ENCODE peak calls at places on chromosomes 12 and 14, in four cellular contexts. One of them, this sample, is unnamed.
A peak's percentile ranks its signal among the peaks of the same experiment; 100 is the strongest.

GRCh38 chr14:38554046-38554445 is 298.2 kb upstream of the CLEC14A start:
- DNase-seq in cardiac muscle cell: no peak
- DNase-seq in fibroblast of lung: peak; percentile 26
- DNase-seq in effector memory CD4-positive, alpha-beta T cell: no peak
- DNase-seq in this sample: no peak

GRCh38 chr12:12985817-12986408 is 14.2 kb downstream of the HEBP1 start:
- DNase-seq in cardiac muscle cell: peak; percentile 38
- DNase-seq in fibroblast of lung: peak; percentile 15
- DNase-seq in effector memory CD4-positive, alpha-beta T cell: no peak
- DNase-seq in this sample: no peak

GRCh38 chr12:401235-402126 is at the start of gene CCDC77:
- DNase-seq in cardiac muscle cell: peak; percentile 94
- DNase-seq in fibroblast of lung: peak; percentile 86
- DNase-seq in effector memory CD4-positive, alpha-beta T cell: peak; percentile 86
- DNase-seq in this sample: peak; percentile 88

GRCh38 chr12:107415834-107416233 is 269.8 kb upstream of the PWP1 start:
- DNase-seq in cardiac muscle cell: no peak
- DNase-seq in fibroblast of lung: peak; percentile 95
- DNase-seq in effector memory CD4-positive, alpha-beta T cell: no peak
- DNase-seq in this sample: no peak

GRCh38 chr12:82803201-82803600 is 116.5 kb downstream of the TMTC2 start:
- DNase-seq in cardiac muscle cell: no peak
- DNase-seq in fibroblast of lung: no peak
- DNase-seq in effector memory CD4-positive, alpha-beta T cell: no peak
- DNase-seq in this sample: no peak

GRCh38 chr12:44847888-44848770 is 28.0 kb downstream of the NELL2 start:
- DNase-seq in cardiac muscle cell: no peak
- DNase-seq in fibroblast of lung: no peak
- DNase-seq in effector memory CD4-positive, alpha-beta T cell: peak; percentile 47
- DNase-seq in this sample: peak; percentile 86

GRCh38 chr14:74595006-74595735 is 16.9 kb downstream of the LTBP2 start:
- DNase-seq in cardiac muscle cell: peak; percentile 86
- DNase-seq in fibroblast of lung: peak; percentile 84
- DNase-seq in effector memory CD4-positive, alpha-beta T cell: no peak
- DNase-seq in this sample: no peak

GRCh38 chr14:75280831-75281690 is 2.4 kb downstream of the FOS start:
- DNase-seq in cardiac muscle cell: peak; percentile 70
- DNase-seq in fibroblast of lung: peak; percentile 13
- DNase-seq in effector memory CD4-positive, alpha-beta T cell: peak; percentile 56
- DNase-seq in this sample: peak; percentile 39

GRCh38 chr14:93045211-93045674 is 70.5 kb downstream of the ITPK1 start:
- DNase-seq in cardiac muscle cell: no peak
- DNase-seq in fibroblast of lung: peak; percentile 13
- DNase-seq in effector memory CD4-positive, alpha-beta T cell: no peak
- DNase-seq in this sample: no peak

GRCh38 chr14:55691659-55692058 is 111.7 kb downstream of the KTN1 start:
- DNase-seq in cardiac muscle cell: no peak
- DNase-seq in fibroblast of lung: no peak
- DNase-seq in effector memory CD4-positive, alpha-beta T cell: no peak
- DNase-seq in this sample: no peak

GRCh38 chr14:75335588-75335987 is 57.0 kb downstream of the FOS start:
- DNase-seq in cardiac muscle cell: no peak
- DNase-seq in fibroblast of lung: no peak
- DNase-seq in effector memory CD4-positive, alpha-beta T cell: no peak
- DNase-seq in this sample: no peak

GRCh38 chr12:103538397-103538796 is 42.6 kb upstream of the C12orf42 start:
- DNase-seq in cardiac muscle cell: no peak
- DNase-seq in fibroblast of lung: no peak
- DNase-seq in effector memory CD4-positive, alpha-beta T cell: no peak
- DNase-seq in this sample: no peak

GRCh38 chr12:117169548-117169947 is 20.7 kb downstream of the FBXO21 start:
- DNase-seq in cardiac muscle cell: no peak
- DNase-seq in fibroblast of lung: no peak
- DNase-seq in effector memory CD4-positive, alpha-beta T cell: no peak
- DNase-seq in this sample: no peak

GRCh38 chr12:117172168-117172567 is 18.1 kb downstream of the FBXO21 start:
- DNase-seq in cardiac muscle cell: no peak
- DNase-seq in fibroblast of lung: no peak
- DNase-seq in effector memory CD4-positive, alpha-beta T cell: no peak
- DNase-seq in this sample: no peak

GRCh38 chr12:117167769-117168168 is 22.5 kb downstream of the FBXO21 start:
- DNase-seq in cardiac muscle cell: no peak
- DNase-seq in fibroblast of lung: no peak
- DNase-seq in effector memory CD4-positive, alpha-beta T cell: no peak
- DNase-seq in this sample: no peak

GRCh38 chr12:117168976-117169375 is 21.3 kb downstream of the FBXO21 start:
- DNase-seq in cardiac muscle cell: no peak
- DNase-seq in fibroblast of lung: no peak
- DNase-seq in effector memory CD4-positive, alpha-beta T cell: no peak
- DNase-seq in this sample: no peak

DNA sequence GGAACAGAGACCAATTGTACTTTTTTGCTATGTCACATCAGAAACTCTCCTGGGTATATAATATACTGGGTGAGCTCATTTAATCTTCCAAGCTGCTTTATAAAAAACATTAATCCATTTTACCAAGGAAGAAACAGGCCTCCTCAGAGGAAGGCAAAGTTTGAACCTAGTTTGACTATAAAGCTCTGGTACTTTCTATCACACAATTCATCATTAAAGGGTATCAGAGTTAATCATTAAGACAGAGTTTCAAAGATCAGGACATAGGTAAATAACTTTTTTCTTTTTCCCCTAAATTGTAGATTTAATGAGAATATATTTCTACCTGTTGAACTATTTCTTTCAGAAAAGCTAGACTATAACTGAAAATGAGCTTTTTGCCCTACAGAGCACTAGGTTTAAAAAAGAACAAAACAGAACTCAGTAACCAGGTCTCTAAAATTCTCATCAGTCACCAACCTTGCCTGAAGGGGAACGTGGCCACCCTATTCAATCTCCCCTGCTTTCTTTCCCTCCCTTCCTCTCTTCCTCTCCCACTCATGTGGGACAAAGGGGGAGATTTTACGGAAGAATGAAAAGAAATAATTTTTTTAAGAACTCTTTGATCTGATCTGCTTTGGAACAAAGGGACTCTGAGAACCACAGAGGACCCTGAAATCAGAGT is 18.6 kb downstream of the FBXO21 start:
- DNase-seq in cardiac muscle cell: no peak
- DNase-seq in fibroblast of lung: no peak
- DNase-seq in effector memory CD4-positive, alpha-beta T cell: no peak
- DNase-seq in this sample: no peak
- H3K36me3 ChIP-seq in cardiac muscle cell: peaks cover 80% of the 10 kb centered on the region
- H3K36me3 ChIP-seq in fibroblast of lung: peaks cover 14% of the 10 kb centered on the region
- H3K36me3 ChIP-seq in effector memory CD4-positive, alpha-beta T cell: peaks cover 83% of the 10 kb centered on the region
- H3K36me3 ChIP-seq in this sample: peaks cover 94% of the 10 kb centered on the region

GRCh38 chr12:104956870-104957301 is 1.2 kb downstream of the SLC41A2 start:
- DNase-seq in cardiac muscle cell: peak; percentile 66
- DNase-seq in fibroblast of lung: no peak
- DNase-seq in effector memory CD4-positive, alpha-beta T cell: no peak
- DNase-seq in this sample: no peak
- H3K4me3 ChIP-seq in cardiac muscle cell: no peak overlapping the region
- H3K4me3 ChIP-seq in fibroblast of lung: peak overlapping the region; percentile 82
- H3K4me3 ChIP-seq in effector memory CD4-positive, alpha-beta T cell: no peak overlapping the region
- H3K4me3 ChIP-seq in this sample: peak overlapping the region; percentile 62

GRCh38 chr14:58730793-58731464 is 93.2 kb downstream of the DACT1 start:
- DNase-seq in cardiac muscle cell: peak; percentile 26
- DNase-seq in fibroblast of lung: peak; percentile 64
- DNase-seq in effector memory CD4-positive, alpha-beta T cell: no peak
- DNase-seq in this sample: no peak
- H3K27ac ChIP-seq in cardiac muscle cell: no peak overlapping the region
- H3K27ac ChIP-seq in fibroblast of lung: peak overlapping the region; percentile 42
- H3K27ac ChIP-seq in effector memory CD4-positive, alpha-beta T cell: no peak overlapping the region
- H3K27ac ChIP-seq in this sample: no peak overlapping the region

GRCh38 chr14:104714681-104715080 is 9.3 kb upstream of the ADSS1 start:
- DNase-seq in cardiac muscle cell: no peak
- DNase-seq in fibroblast of lung: no peak
- DNase-seq in effector memory CD4-positive, alpha-beta T cell: no peak
- DNase-seq in this sample: no peak
- H3K36me3 ChIP-seq in cardiac muscle cell: peaks cover 3% of the 10 kb centered on the region
- H3K36me3 ChIP-seq in fibroblast of lung: peaks cover 63% of the 10 kb centered on the region
- H3K36me3 ChIP-seq in effector memory CD4-positive, alpha-beta T cell: peaks cover 59% of the 10 kb centered on the region
- H3K36me3 ChIP-seq in this sample: peaks cover 24% of the 10 kb centered on the region

DNA sequence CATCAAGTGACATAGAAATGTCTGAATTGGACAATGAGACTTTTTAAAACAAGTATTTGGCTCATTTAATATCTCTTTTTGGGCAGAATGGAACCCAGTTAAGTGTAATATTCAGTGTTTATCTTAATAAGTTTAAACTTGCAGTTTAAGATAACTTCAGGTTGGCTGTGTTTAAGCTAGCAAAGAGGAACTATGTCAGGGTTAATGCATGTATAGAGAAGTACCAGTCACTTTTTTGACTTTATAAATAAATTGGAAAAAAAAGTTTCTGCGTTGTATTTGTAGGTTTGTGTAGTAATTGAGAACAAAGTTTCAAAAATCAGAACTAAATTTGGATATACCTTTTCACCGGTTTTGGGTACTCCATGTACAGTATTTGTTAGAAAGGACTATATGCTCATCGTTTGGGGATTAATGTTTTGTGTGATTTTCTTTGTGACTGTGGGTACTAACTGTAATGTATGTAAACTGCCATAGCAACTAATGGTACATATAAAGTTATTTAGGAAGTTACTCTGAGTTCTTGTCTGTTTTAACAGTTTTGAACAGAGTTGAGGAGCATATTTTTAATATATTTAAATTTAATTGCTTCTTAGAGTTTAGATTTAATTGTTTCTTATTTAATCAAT is 4.5 kb downstream of the HMGA2 start:
- DNase-seq in cardiac muscle cell: peak; percentile 21
- DNase-seq in fibroblast of lung: no peak
- DNase-seq in effector memory CD4-positive, alpha-beta T cell: no peak
- DNase-seq in this sample: no peak
- H3K4me3 ChIP-seq in cardiac muscle cell: no peak overlapping the region
- H3K4me3 ChIP-seq in fibroblast of lung: peak overlapping the region; percentile 80
- H3K4me3 ChIP-seq in effector memory CD4-positive, alpha-beta T cell: no peak overlapping the region
- H3K4me3 ChIP-seq in this sample: no peak overlapping the region

GRCh38 chr12:57725851-57726150 is 12.7 kb downstream of the AGAP2 start:
- DNase-seq in cardiac muscle cell: no peak
- DNase-seq in fibroblast of lung: no peak
- DNase-seq in effector memory CD4-positive, alpha-beta T cell: no peak
- DNase-seq in this sample: no peak

GRCh38 chr12:57722716-57723629 is 15.6 kb downstream of the AGAP2 start:
- DNase-seq in cardiac muscle cell: no peak
- DNase-seq in fibroblast of lung: no peak
- DNase-seq in effector memory CD4-positive, alpha-beta T cell: no peak
- DNase-seq in this sample: no peak

GRCh38 chr12:57724936-57725740 is 13.4 kb downstream of the AGAP2 start:
- DNase-seq in cardiac muscle cell: no peak
- DNase-seq in fibroblast of lung: no peak
- DNase-seq in effector memory CD4-positive, alpha-beta T cell: no peak
- DNase-seq in this sample: no peak

GRCh38 chr12:57724003-57724935 is 14.3 kb downstream of the AGAP2 start:
- DNase-seq in cardiac muscle cell: no peak
- DNase-seq in fibroblast of lung: no peak
- DNase-seq in effector memory CD4-positive, alpha-beta T cell: no peak
- DNase-seq in this sample: no peak

DNA sequence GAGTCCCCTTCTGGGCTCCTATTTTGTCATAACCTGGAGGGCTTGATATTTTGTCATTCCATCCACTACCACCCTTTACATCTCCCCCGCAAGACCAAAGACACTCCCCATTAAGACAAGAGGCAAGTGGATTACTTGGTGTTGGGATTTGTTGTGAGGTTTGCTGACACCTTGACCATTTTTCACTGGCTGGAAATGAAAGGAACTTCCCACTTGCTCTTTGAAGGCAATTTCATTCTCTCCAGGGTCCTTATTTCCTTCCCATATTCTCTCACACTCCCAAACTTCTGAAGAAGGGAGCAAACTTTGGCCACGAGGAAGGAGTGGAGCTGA is 14.9 kb downstream of the AGAP2 start:
- DNase-seq in cardiac muscle cell: no peak
- DNase-seq in fibroblast of lung: no peak
- DNase-seq in effector memory CD4-positive, alpha-beta T cell: no peak
- DNase-seq in this sample: no peak
- H3K27ac ChIP-seq in cardiac muscle cell: no peak overlapping the region
- H3K27ac ChIP-seq in fibroblast of lung: no peak overlapping the region
- H3K27ac ChIP-seq in effector memory CD4-positive, alpha-beta T cell: no peak overlapping the region
- H3K27ac ChIP-seq in this sample: no peak overlapping the region

This sample was measured in CD4-positive, CD25-positive, alpha-beta regulatory T cell.